ENCODE peak calls at places on chromosomes 12 and 14, in eight cellular contexts. Q is HEK293T; A is HL-60; J is activated CD8-positive, alpha-beta memory T cell treated with anti-CD3 and anti-CD28 coated beads, Interleukin-2, amount 50 U/mL, for 4 hours; W is CD8-positive, alpha-beta T cell; I is putamen; E is endothelial cell; S is head of caudate nucleus. G is an unnamed sample.

GRCh38 chr14:100131181-100131580 is 28.3 kb downstream of the DEGS2 start:
- DNase-seq in W (no peak), S (no peak), A (no peak), J (no peak), E (no peak), Q (no peak), I (no peak), G (no peak)

GRCh38 chr12:51217968-51218606 is at the start of gene POU6F1:
- DNase-seq in Q (peak), W (peak), A (peak), E (peak), J (peak), S (peak), I (peak), G (peak)

GRCh38 chr14:75831971-75832370 is 149.8 kb downstream of the TGFB3 start:
- DNase-seq in W (no peak), J (no peak), I (no peak), E (no peak), A (no peak), S (no peak), Q (no peak), G (no peak)

GRCh38 chr14:56487761-56488160 is 91.8 kb upstream of the TMEM260 start:
- DNase-seq in I (no peak), J (no peak), E (no peak), W (no peak), A (no peak), Q (no peak), S (no peak), G (no peak)

GRCh38 chr14:75259946-75260545 is 18.6 kb upstream of the FOS start:
- DNase-seq in Q (no peak), I (no peak), A (no peak), E (no peak), J (no peak), W (no peak), S (no peak), G (no peak)

GRCh38 chr12:102682698-102683289 is 202.4 kb upstream of the IGF1 start:
- DNase-seq in J (no peak), E (no peak), S (no peak), I (no peak), A (no peak), Q (no peak), W (no peak), G (no peak)

GRCh38 chr12:2049604-2050540 is 2.9 kb upstream of the CACNA1C start:
- DNase-seq in I (no peak), S (no peak), Q (no peak), E (no peak), W (no peak), A (no peak), J (no peak), G (no peak)

GRCh38 chr12:110382683-110383082 is 20.8 kb downstream of the ANAPC7 start:
- DNase-seq in S (no peak), A (no peak), E (no peak), I (no peak), W (no peak), Q (no peak), J (no peak), G (no peak)

GRCh38 chr14:52825085-52825484 is 33.7 kb upstream of the GNPNAT1 start:
- DNase-seq in S (no peak), I (no peak), E (no peak), J (no peak), A (no peak), W (no peak), Q (no peak), G (no peak)

GRCh38 chr14:102086346-102086971 is 385 bp downstream of the HSP90AA1 start:
- DNase-seq in I (peak), W (peak), S (peak), Q (peak), A (no peak), E (no peak), J (peak), G (no peak)

GRCh38 chr12:89610366-89610765 is 84.5 kb upstream of the POC1B start:
- DNase-seq in A (no peak), S (no peak), Q (no peak), W (no peak), J (no peak), I (no peak), E (no peak), G (no peak)

GRCh38 chr12:81294325-81295190 is 216.7 kb downstream of the ACSS3 start:
- DNase-seq in E (no peak), S (peak), Q (no peak), A (no peak), I (peak), J (no peak), W (no peak), G (no peak)

GRCh38 chr14:35355981-35356839 is 48.3 kb downstream of the NFKBIA start:
- DNase-seq in I (peak), J (no peak), W (no peak), S (no peak), A (no peak), Q (no peak), E (no peak), G (no peak)

GRCh38 chr12:64404470-64405446 is 566 bp downstream of the XPOT start:
- DNase-seq in S (peak), W (peak), J (peak), Q (peak), A (peak), I (peak), E (peak), G (peak)

GRCh38 chr12:14643247-14643646 is 53.2 kb downstream of the GUCY2C start:
- DNase-seq in A (no peak), E (no peak), I (no peak), Q (no peak), S (no peak), J (no peak), W (no peak), G (peak)

GRCh38 chr12:8609061-8609570 is 3.5 kb downstream of the AICDA start:
- DNase-seq in Q (peak), E (peak), S (peak), I (peak), A (no peak), J (no peak), W (no peak), G (no peak)

GRCh38 chr14:99972748-99973466 is 92.3 kb upstream of the EVL start:
- DNase-seq in Q (no peak), I (no peak), W (no peak), S (no peak), A (no peak), J (no peak), E (no peak), G (no peak)

GRCh38 chr12:103751600-103751999 is 89.4 kb downstream of the NT5DC3 start:
- DNase-seq in J (no peak), I (no peak), E (no peak), Q (no peak), A (no peak), W (no peak), S (no peak), G (no peak)

GRCh38 chr14:76937181-76938091 is 91.1 kb downstream of the IRF2BPL start:
- DNase-seq in A (no peak), S (peak), E (no peak), W (no peak), J (no peak), I (no peak), Q (no peak), G (no peak)

GRCh38 chr12:58487280-58488141 is 432.8 kb downstream of the LRIG3 start:
- DNase-seq in Q (no peak), J (no peak), I (no peak), E (no peak), W (no peak), S (no peak), A (no peak), G (no peak)

GRCh38 chr14:91158091-91158790 is 44.4 kb downstream of the DGLUCY start:
- DNase-seq in W (no peak), J (no peak), Q (no peak), E (no peak), A (no peak), S (no peak), I (no peak), G (no peak)

GRCh38 chr12:6430124-6430989 is 14.4 kb upstream of the CD27 start:
- DNase-seq in Q (no peak), E (no peak), W (no peak), I (peak), J (peak), S (peak), A (peak), G (peak)

GRCh38 chr14:53840444-53840843 is 116.2 kb downstream of the BMP4 start:
- DNase-seq in S (no peak), J (no peak), E (no peak), Q (no peak), W (no peak), I (no peak), A (no peak), G (no peak)

GRCh38 chr12:124485371-124485770 is 82.0 kb downstream of the NCOR2 start:
- DNase-seq in I (no peak), W (no peak), J (no peak), E (no peak), A (no peak), Q (no peak), S (no peak), G (no peak)